ENCODE peak calls at places on chromosome 20, in seven cellular contexts. P is SK-N-SH, N is transverse colon, O is cardiac muscle cell, U is heart right ventricle, M is lower lobe of right lung, J is gastrocnemius medialis. I is an unnamed sample.
A peak's percentile ranks its signal among the peaks of the same experiment; 100 is the strongest.

GRCh38 chr20:52160805-52161204 is 30.8 kb downstream of the ZFP64 start:
- DNase-seq in J (no peak), P (no peak), M (no peak), O (no peak), N (no peak), U (no peak), I (no peak)

GRCh38 chr20:8399963-8400362 is 267.9 kb downstream of the PLCB1 start:
- DNase-seq in M (no peak), P (no peak), O (no peak), U (no peak), J (no peak), N (no peak), I (no peak)

GRCh38 chr20:53394433-53394832 is 199.2 kb downstream of the ZNF217 start:
- DNase-seq in M (no peak), N (no peak), J (no peak), U (no peak), P (no peak), O (no peak), I (no peak)

GRCh38 chr20:35478804-35479472 is 23.5 kb downstream of the CEP250 start:
- DNase-seq in M (no peak), O (peak; percentile 13), P (no peak), N (peak; percentile 24), U (peak; percentile 17), J (no peak), I (no peak)

GRCh38 chr20:40966103-40966502 is 62.5 kb upstream of the TOP1 start:
- DNase-seq in J (no peak), M (no peak), O (no peak), U (no peak), P (no peak), N (no peak), I (no peak)

GRCh38 chr20:39850821-39851330 is 838.2 kb downstream of the MAFB start:
- DNase-seq in J (no peak), N (no peak), O (no peak), U (peak; percentile 9), M (no peak), P (no peak), I (no peak)

GRCh38 chr20:8721098-8721497 is 347.8 kb upstream of the PLCB4 start:
- DNase-seq in O (peak; percentile 77), M (no peak), U (no peak), N (no peak), J (no peak), P (peak; percentile 42), I (peak; percentile 49)

GRCh38 chr20:50372770-50373088 is 137.5 kb upstream of the PTPN1 start:
- DNase-seq in M (no peak), P (no peak), U (no peak), J (no peak), N (no peak), O (no peak), I (no peak)

GRCh38 chr20:12394786-12395185 is 477.1 kb downstream of the BTBD3 start:
- DNase-seq in J (no peak), P (no peak), M (no peak), O (peak; percentile 33), N (no peak), U (no peak), I (no peak)

GRCh38 chr20:48671141-48671540 is 156.7 kb downstream of the PREX1 start:
- DNase-seq in J (no peak), P (no peak), U (no peak), O (no peak), N (no peak), M (no peak), I (no peak)

GRCh38 chr20:34709836-34710567 is 5.9 kb downstream of the TP53INP2 start:
- DNase-seq in O (peak; percentile 28), P (peak; percentile 90), U (peak; percentile 72), M (peak; percentile 86), N (peak; percentile 72), J (peak; percentile 44), I (peak; percentile 71)

GRCh38 chr20:577167-577791 is 32.8 kb downstream of the TCF15 start:
- DNase-seq in N (no peak), P (no peak), J (no peak), U (no peak), O (peak; percentile 40), M (no peak), I (no peak)

GRCh38 chr20:56447227-56447626 is 21.2 kb upstream of the RTF2 start:
- DNase-seq in P (no peak), O (no peak), M (no peak), U (no peak), J (no peak), N (no peak), I (no peak)

GRCh38 chr20:56445540-56445939 is 22.9 kb upstream of the RTF2 start:
- DNase-seq in M (no peak), O (no peak), N (no peak), P (no peak), J (no peak), U (no peak), I (no peak)

GRCh38 chr20:56445130-56445529 is 23.3 kb upstream of the RTF2 start:
- DNase-seq in N (no peak), J (no peak), P (no peak), M (no peak), O (no peak), U (no peak), I (no peak)

GRCh38 chr20:56442381-56443365 is 25.8 kb upstream of the RTF2 start:
- DNase-seq in U (no peak), M (no peak), P (no peak), N (no peak), J (no peak), O (peak; percentile 28), I (no peak)

DNA sequence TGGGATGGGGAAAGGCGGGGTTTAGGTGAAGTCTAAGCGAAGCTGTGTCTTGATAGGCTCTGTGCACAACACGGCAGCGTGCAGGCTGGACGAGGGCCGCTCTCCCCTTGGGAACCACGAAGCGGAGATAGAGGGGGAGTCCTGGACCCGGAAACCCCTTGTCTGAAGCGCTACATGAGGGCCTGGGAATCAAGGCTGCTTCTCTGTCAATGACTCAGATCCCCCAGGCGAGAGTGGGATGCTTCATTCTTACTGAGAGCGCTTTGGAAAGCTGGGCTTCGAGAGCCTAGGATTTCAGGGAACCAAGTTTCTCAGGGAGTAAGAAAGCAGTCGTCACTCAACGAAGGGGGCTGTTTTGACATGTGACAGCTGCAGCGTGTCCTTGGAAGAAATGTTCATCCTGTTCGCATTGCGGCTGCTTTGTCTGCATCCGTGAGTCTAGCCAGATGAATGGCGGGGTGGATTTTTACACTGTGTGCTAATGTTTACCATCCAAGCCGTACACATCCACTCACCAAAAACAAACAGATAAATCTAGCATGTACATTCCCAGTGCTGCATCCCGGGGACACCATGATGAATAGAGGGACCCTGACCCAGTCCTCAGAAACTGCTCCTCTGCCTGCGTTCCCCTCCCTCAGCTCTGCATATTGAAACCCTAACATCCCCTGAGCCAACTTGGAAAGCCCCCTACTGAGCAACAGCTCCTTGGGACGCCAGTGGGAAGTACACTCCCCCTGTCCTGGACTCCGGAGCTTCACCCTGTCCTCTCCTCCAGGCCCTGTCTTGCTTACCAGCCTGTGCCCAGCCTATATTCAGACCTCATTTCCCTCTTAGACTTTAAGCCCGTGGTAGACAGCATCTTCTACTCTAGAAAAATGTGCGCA is 24.5 kb upstream of the RTF2 start:
- DNase-seq in P (no peak), O (peak; percentile 74), U (peak; percentile 32), M (no peak), J (no peak), N (no peak), I (no peak)
- H3K27ac ChIP-seq in P (no peak overlapping the region), O (no peak overlapping the region), U (peak overlapping the region; percentile 36), M (peak overlapping the region; percentile 49), J (no peak overlapping the region), N (no peak overlapping the region), I (no peak overlapping the region)

DNA sequence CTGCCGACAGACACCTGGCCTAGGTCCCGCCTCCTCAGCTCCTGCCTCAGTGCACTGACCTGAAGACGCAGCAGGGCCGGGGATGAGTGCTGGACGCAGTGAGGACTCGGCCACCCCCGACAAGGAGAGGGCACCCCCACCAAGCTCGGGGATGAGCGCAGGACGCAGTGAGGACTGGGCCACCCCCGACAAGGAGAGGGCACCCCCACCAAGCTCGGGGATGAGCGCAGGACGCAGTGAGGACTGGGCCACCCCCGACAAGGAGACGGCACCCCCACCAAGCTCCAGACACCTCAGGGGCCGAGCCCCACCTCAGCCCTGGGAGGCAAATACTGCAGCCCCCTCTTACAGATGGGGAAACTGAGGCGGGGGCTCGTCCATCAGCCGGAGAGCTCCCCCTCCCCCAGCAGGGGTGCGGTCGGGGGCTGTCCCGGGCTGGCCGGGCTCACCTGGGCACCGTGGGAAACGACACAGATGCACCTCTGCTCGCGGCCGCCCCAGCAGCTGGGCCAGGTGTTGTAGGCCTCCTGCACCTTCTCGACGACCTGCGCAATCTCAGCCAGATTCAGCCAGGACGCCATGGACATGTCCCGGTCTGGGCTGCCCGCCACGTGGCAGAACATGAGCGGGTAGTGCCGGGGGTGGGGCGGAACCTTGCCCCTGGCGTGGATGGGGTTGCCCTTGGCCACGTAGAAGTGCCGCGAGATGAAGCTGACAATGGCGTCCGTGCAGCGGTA is 7.5 kb downstream of the HELZ2 start:
- DNase-seq in J (no peak), U (no peak), O (no peak), P (no peak), M (no peak), N (no peak), I (no peak)
- TF ChIP-seq CTCF in J (no peak), U (no peak), O (no peak), P (no peak), M (no peak), N (no peak), I (no peak)

DNA sequence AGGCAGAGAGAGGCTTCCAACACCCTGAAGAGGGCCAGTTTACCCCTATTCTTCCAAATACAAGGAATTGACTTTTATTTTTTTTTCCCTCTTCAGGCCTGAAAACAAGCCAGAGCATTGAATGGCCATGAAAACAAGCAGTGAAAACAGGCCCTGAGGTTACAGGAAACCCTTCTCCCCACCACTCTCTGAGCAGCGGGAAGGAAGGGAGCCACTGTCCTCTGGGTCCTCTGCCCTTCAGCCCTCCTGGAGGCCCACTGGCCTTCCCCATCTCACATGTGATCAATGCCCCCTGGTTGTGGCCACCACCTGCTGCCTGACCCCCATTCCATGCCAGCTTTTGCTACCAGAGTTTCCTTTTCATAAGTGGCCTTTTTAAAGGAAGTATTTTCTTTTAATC is 44.1 kb downstream of the PDYN start:
- DNase-seq in J (no peak), M (no peak), U (no peak), O (no peak), N (no peak), P (peak; percentile 44), I (no peak)
- H3K27me3 ChIP-seq in J (no peaks in the 10 kb centered on the region), M (peaks cover 29% of the 10 kb centered on the region), U (no peaks in the 10 kb centered on the region), O (no peaks in the 10 kb centered on the region), N (peaks cover 12% of the 10 kb centered on the region), P (no peaks in the 10 kb centered on the region), I (no peaks in the 10 kb centered on the region)

DNA sequence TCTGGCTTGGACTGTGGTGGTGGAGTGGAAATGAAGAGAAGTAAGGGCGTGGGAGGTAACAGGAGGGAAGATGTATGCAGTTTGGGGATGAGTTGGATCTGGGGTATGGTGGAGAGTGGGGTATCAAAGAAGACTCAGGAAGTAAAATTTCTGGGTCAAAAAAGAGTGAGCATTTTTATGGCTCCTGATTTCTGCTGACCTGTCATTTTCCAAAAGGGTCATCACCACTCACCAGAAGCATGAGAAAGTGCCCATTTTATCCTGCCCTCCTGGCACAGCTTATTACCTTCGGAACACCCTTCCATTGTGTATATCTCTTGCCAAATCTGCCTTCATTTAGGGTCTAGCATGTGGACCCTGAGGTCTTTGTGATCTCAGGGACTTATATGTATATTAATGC is 17.3 kb downstream of the TOX2 start:
- DNase-seq in O (no peak), P (no peak), N (no peak), M (no peak), J (no peak), U (no peak), I (no peak)
- H3K27ac ChIP-seq in O (no peak overlapping the region), P (no peak overlapping the region), N (no peak overlapping the region), M (no peak overlapping the region), J (no peak overlapping the region), U (no peak overlapping the region), I (no peak overlapping the region)